ENCODE peak calls at places on chromosomes 2 and 18, in eight cellular contexts. One of them, this sample, is unnamed.

GRCh38 chr2:168233166-168233565 is 14.2 kb downstream of the STK39 start:
- DNase-seq in K562: no peak
- DNase-seq in HepG2: no peak
- DNase-seq in HCT116: no peak
- DNase-seq in sigmoid colon: no peak
- DNase-seq in spleen: no peak
- DNase-seq in endothelial cell of umbilical vein: no peak
- DNase-seq in breast epithelium: no peak
- DNase-seq in this sample: no peak

GRCh38 chr2:144834954-144835633 is 315.2 kb upstream of the ZEB2 start:
- DNase-seq in K562: peak; percentile 6
- DNase-seq in HepG2: no peak
- DNase-seq in HCT116: no peak
- DNase-seq in sigmoid colon: peak; percentile 68
- DNase-seq in spleen: no peak
- DNase-seq in endothelial cell of umbilical vein: peak; percentile 40
- DNase-seq in breast epithelium: no peak
- DNase-seq in this sample: no peak

GRCh38 chr18:58416704-58417683 is 211.9 kb downstream of the ALPK2 start:
- DNase-seq in K562: no peak
- DNase-seq in HepG2: peak; percentile 70
- DNase-seq in HCT116: no peak
- DNase-seq in sigmoid colon: no peak
- DNase-seq in spleen: no peak
- DNase-seq in endothelial cell of umbilical vein: no peak
- DNase-seq in breast epithelium: no peak
- DNase-seq in this sample: no peak

GRCh38 chr2:71545572-71546274 is 92.4 kb downstream of the DYSF start:
- DNase-seq in K562: peak; percentile 65
- DNase-seq in HepG2: peak; percentile 64
- DNase-seq in HCT116: peak; percentile 57
- DNase-seq in sigmoid colon: peak; percentile 70
- DNase-seq in spleen: peak; percentile 70
- DNase-seq in endothelial cell of umbilical vein: peak; percentile 74
- DNase-seq in breast epithelium: peak; percentile 31
- DNase-seq in this sample: peak; percentile 36

GRCh38 chr2:10883880-10884529 is 27.7 kb upstream of the KCNF1 start:
- DNase-seq in K562: no peak
- DNase-seq in HepG2: no peak
- DNase-seq in HCT116: no peak
- DNase-seq in sigmoid colon: no peak
- DNase-seq in spleen: no peak
- DNase-seq in endothelial cell of umbilical vein: no peak
- DNase-seq in breast epithelium: no peak
- DNase-seq in this sample: no peak

GRCh38 chr2:183063083-183063482 is 15.5 kb upstream of the DUSP19 start:
- DNase-seq in K562: no peak
- DNase-seq in HepG2: no peak
- DNase-seq in HCT116: no peak
- DNase-seq in sigmoid colon: no peak
- DNase-seq in spleen: no peak
- DNase-seq in endothelial cell of umbilical vein: peak; percentile 42
- DNase-seq in breast epithelium: no peak
- DNase-seq in this sample: no peak

GRCh38 chr2:238921259-238921658 is 73.4 kb downstream of the TWIST2 start:
- DNase-seq in K562: no peak
- DNase-seq in HepG2: no peak
- DNase-seq in HCT116: no peak
- DNase-seq in sigmoid colon: peak; percentile 36
- DNase-seq in spleen: peak; percentile 39
- DNase-seq in endothelial cell of umbilical vein: no peak
- DNase-seq in breast epithelium: no peak
- DNase-seq in this sample: no peak

GRCh38 chr2:181138816-181139215 is 158.4 kb downstream of the UBE2E3 start:
- DNase-seq in K562: no peak
- DNase-seq in HepG2: no peak
- DNase-seq in HCT116: no peak
- DNase-seq in sigmoid colon: no peak
- DNase-seq in spleen: no peak
- DNase-seq in endothelial cell of umbilical vein: no peak
- DNase-seq in breast epithelium: no peak
- DNase-seq in this sample: no peak

GRCh38 chr18:64134044-64134757 is 14.7 kb downstream of the LINC00305 start:
- DNase-seq in K562: no peak
- DNase-seq in HepG2: no peak
- DNase-seq in HCT116: no peak
- DNase-seq in sigmoid colon: no peak
- DNase-seq in spleen: no peak
- DNase-seq in endothelial cell of umbilical vein: no peak
- DNase-seq in breast epithelium: no peak
- DNase-seq in this sample: no peak

GRCh38 chr2:237896507-237896892 is 37.1 kb downstream of the RAMP1 start:
- DNase-seq in K562: no peak
- DNase-seq in HepG2: no peak
- DNase-seq in HCT116: no peak
- DNase-seq in sigmoid colon: no peak
- DNase-seq in spleen: no peak
- DNase-seq in endothelial cell of umbilical vein: no peak
- DNase-seq in breast epithelium: no peak
- DNase-seq in this sample: no peak

GRCh38 chr2:236676131-236676873 is 106.7 kb downstream of the ACKR3 start:
- DNase-seq in K562: no peak
- DNase-seq in HepG2: no peak
- DNase-seq in HCT116: no peak
- DNase-seq in sigmoid colon: no peak
- DNase-seq in spleen: no peak
- DNase-seq in endothelial cell of umbilical vein: no peak
- DNase-seq in breast epithelium: no peak
- DNase-seq in this sample: no peak

GRCh38 chr18:48933578-48934399 is 17.0 kb downstream of the SMAD7 start:
- DNase-seq in K562: no peak
- DNase-seq in HepG2: no peak
- DNase-seq in HCT116: no peak
- DNase-seq in sigmoid colon: no peak
- DNase-seq in spleen: peak; percentile 82
- DNase-seq in endothelial cell of umbilical vein: peak; percentile 63
- DNase-seq in breast epithelium: no peak
- DNase-seq in this sample: no peak

GRCh38 chr18:37403100-37403781 is 162.4 kb downstream of the CELF4 start:
- DNase-seq in K562: no peak
- DNase-seq in HepG2: no peak
- DNase-seq in HCT116: no peak
- DNase-seq in sigmoid colon: no peak
- DNase-seq in spleen: peak; percentile 68
- DNase-seq in endothelial cell of umbilical vein: no peak
- DNase-seq in breast epithelium: no peak
- DNase-seq in this sample: no peak

GRCh38 chr2:84879595-84880394 is 1.1 kb downstream of the TRABD2A start:
- DNase-seq in K562: no peak
- DNase-seq in HepG2: no peak
- DNase-seq in HCT116: no peak
- DNase-seq in sigmoid colon: no peak
- DNase-seq in spleen: peak; percentile 87
- DNase-seq in endothelial cell of umbilical vein: no peak
- DNase-seq in breast epithelium: no peak
- DNase-seq in this sample: peak; percentile 46

GRCh38 chr2:231369580-231370428 is 25.7 kb upstream of the B3GNT7 start:
- DNase-seq in K562: no peak
- DNase-seq in HepG2: no peak
- DNase-seq in HCT116: no peak
- DNase-seq in sigmoid colon: no peak
- DNase-seq in spleen: peak; percentile 59
- DNase-seq in endothelial cell of umbilical vein: no peak
- DNase-seq in breast epithelium: no peak
- DNase-seq in this sample: no peak

GRCh38 chr2:101264360-101264939 is 11.8 kb downstream of the CNOT11 start:
- DNase-seq in K562: no peak
- DNase-seq in HepG2: no peak
- DNase-seq in HCT116: no peak
- DNase-seq in sigmoid colon: no peak
- DNase-seq in spleen: no peak
- DNase-seq in endothelial cell of umbilical vein: peak; percentile 41
- DNase-seq in breast epithelium: no peak
- DNase-seq in this sample: no peak

GRCh38 chr2:28583899-28584553 is 88.2 kb downstream of the PLB1 start:
- DNase-seq in K562: peak; percentile 82
- DNase-seq in HepG2: peak; percentile 74
- DNase-seq in HCT116: peak; percentile 80
- DNase-seq in sigmoid colon: peak; percentile 93
- DNase-seq in spleen: no peak
- DNase-seq in endothelial cell of umbilical vein: peak; percentile 98
- DNase-seq in breast epithelium: no peak
- DNase-seq in this sample: peak; percentile 50

GRCh38 chr2:158962074-158962473 is 6.4 kb upstream of the TANC1 start:
- DNase-seq in K562: no peak
- DNase-seq in HepG2: no peak
- DNase-seq in HCT116: no peak
- DNase-seq in sigmoid colon: no peak
- DNase-seq in spleen: no peak
- DNase-seq in endothelial cell of umbilical vein: no peak
- DNase-seq in breast epithelium: no peak
- DNase-seq in this sample: no peak

GRCh38 chr2:158967114-158967730 is 1.2 kb upstream of the TANC1 start:
- DNase-seq in K562: no peak
- DNase-seq in HepG2: no peak
- DNase-seq in HCT116: no peak
- DNase-seq in sigmoid colon: no peak
- DNase-seq in spleen: no peak
- DNase-seq in endothelial cell of umbilical vein: no peak
- DNase-seq in breast epithelium: no peak
- DNase-seq in this sample: peak; percentile 17

GRCh38 chr2:158966321-158966720 is 2.1 kb upstream of the TANC1 start:
- DNase-seq in K562: no peak
- DNase-seq in HepG2: no peak
- DNase-seq in HCT116: no peak
- DNase-seq in sigmoid colon: no peak
- DNase-seq in spleen: no peak
- DNase-seq in endothelial cell of umbilical vein: no peak
- DNase-seq in breast epithelium: no peak
- DNase-seq in this sample: no peak

GRCh38 chr2:158965731-158966130 is 2.7 kb upstream of the TANC1 start:
- DNase-seq in K562: no peak
- DNase-seq in HepG2: no peak
- DNase-seq in HCT116: no peak
- DNase-seq in sigmoid colon: no peak
- DNase-seq in spleen: no peak
- DNase-seq in endothelial cell of umbilical vein: no peak
- DNase-seq in breast epithelium: no peak
- DNase-seq in this sample: no peak

DNA sequence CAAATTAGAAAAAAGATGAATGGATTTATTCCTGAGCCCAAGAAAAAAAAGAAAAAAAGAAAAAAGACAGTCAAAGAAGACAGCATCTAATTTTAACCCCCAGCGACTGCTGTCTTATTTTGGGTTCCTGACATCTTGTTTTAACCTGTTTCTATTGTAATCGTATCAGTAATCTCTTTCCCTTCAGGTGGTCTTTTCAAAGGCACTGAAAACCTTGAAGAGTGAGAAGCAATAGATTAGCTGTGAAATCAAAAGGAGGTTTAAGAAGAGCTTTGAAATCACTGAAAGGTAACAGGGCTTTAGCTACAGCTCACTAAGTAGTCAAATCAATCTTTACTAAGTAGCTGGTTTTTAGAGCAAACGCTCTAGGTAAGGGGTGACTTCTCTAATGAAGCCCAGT is 5.4 kb upstream of the TANC1 start:
- DNase-seq in K562: no peak
- DNase-seq in HepG2: no peak
- DNase-seq in HCT116: no peak
- DNase-seq in sigmoid colon: no peak
- DNase-seq in spleen: no peak
- DNase-seq in endothelial cell of umbilical vein: no peak
- DNase-seq in breast epithelium: no peak
- DNase-seq in this sample: no peak
- TF ChIP-seq POLR2AphosphoS5 in K562: no peak
- TF ChIP-seq POLR2AphosphoS5 in HepG2: no peak
- TF ChIP-seq POLR2AphosphoS5 in HCT116: no peak
- TF ChIP-seq POLR2AphosphoS5 in sigmoid colon: no peak
- TF ChIP-seq POLR2AphosphoS5 in spleen: no peak
- TF ChIP-seq POLR2AphosphoS5 in endothelial cell of umbilical vein: no peak
- TF ChIP-seq POLR2AphosphoS5 in breast epithelium: no peak
- TF ChIP-seq POLR2AphosphoS5 in this sample: no peak

GRCh38 chr2:233199870-233200269 is 51.6 kb upstream of the ATG16L1 start:
- DNase-seq in K562: no peak
- DNase-seq in HepG2: no peak
- DNase-seq in HCT116: no peak
- DNase-seq in sigmoid colon: no peak
- DNase-seq in spleen: no peak
- DNase-seq in endothelial cell of umbilical vein: no peak
- DNase-seq in breast epithelium: no peak
- DNase-seq in this sample: no peak
- TF ChIP-seq POLR2A in K562: no peak
- TF ChIP-seq POLR2A in HepG2: no peak
- TF ChIP-seq POLR2A in HCT116: no peak
- TF ChIP-seq POLR2A in sigmoid colon: no peak
- TF ChIP-seq POLR2A in spleen: no peak
- TF ChIP-seq POLR2A in endothelial cell of umbilical vein: no peak
- TF ChIP-seq POLR2A in breast epithelium: no peak
- TF ChIP-seq POLR2A in this sample: no peak

GRCh38 chr18:61829108-61829507 is 63.7 kb downstream of the RNF152 start:
- DNase-seq in K562: no peak
- DNase-seq in HepG2: no peak
- DNase-seq in HCT116: no peak
- DNase-seq in sigmoid colon: no peak
- DNase-seq in spleen: no peak
- DNase-seq in endothelial cell of umbilical vein: no peak
- DNase-seq in breast epithelium: no peak
- DNase-seq in this sample: no peak
- H3K4me1 ChIP-seq in K562: no peaks in the 10 kb centered on the region
- H3K4me1 ChIP-seq in HepG2: no peaks in the 10 kb centered on the region
- H3K4me1 ChIP-seq in HCT116: no peaks in the 10 kb centered on the region
- H3K4me1 ChIP-seq in sigmoid colon: no peaks in the 10 kb centered on the region
- H3K4me1 ChIP-seq in spleen: peaks cover 17% of the 10 kb centered on the region
- H3K4me1 ChIP-seq in endothelial cell of umbilical vein: peaks cover 39% of the 10 kb centered on the region
- H3K4me1 ChIP-seq in breast epithelium: no peaks in the 10 kb centered on the region
- H3K4me1 ChIP-seq in this sample: peaks cover 8% of the 10 kb centered on the region

GRCh38 chr2:174007010-174007409 is 41.8 kb upstream of the SP3 start:
- DNase-seq in K562: no peak
- DNase-seq in HepG2: no peak
- DNase-seq in HCT116: no peak
- DNase-seq in sigmoid colon: no peak
- DNase-seq in spleen: no peak
- DNase-seq in endothelial cell of umbilical vein: no peak
- DNase-seq in breast epithelium: no peak
- DNase-seq in this sample: no peak

GRCh38 chr2:174005801-174006419 is 40.7 kb upstream of the SP3 start:
- DNase-seq in K562: no peak
- DNase-seq in HepG2: no peak
- DNase-seq in HCT116: no peak
- DNase-seq in sigmoid colon: no peak
- DNase-seq in spleen: no peak
- DNase-seq in endothelial cell of umbilical vein: no peak
- DNase-seq in breast epithelium: no peak
- DNase-seq in this sample: no peak

GRCh38 chr2:174003635-174004310 is 38.6 kb upstream of the SP3 start:
- DNase-seq in K562: no peak
- DNase-seq in HepG2: peak; percentile 64
- DNase-seq in HCT116: no peak
- DNase-seq in sigmoid colon: no peak
- DNase-seq in spleen: no peak
- DNase-seq in endothelial cell of umbilical vein: no peak
- DNase-seq in breast epithelium: no peak
- DNase-seq in this sample: no peak

GRCh38 chr2:174004311-174004695 is 39.1 kb upstream of the SP3 start:
- DNase-seq in K562: no peak
- DNase-seq in HepG2: no peak
- DNase-seq in HCT116: no peak
- DNase-seq in sigmoid colon: no peak
- DNase-seq in spleen: no peak
- DNase-seq in endothelial cell of umbilical vein: no peak
- DNase-seq in breast epithelium: no peak
- DNase-seq in this sample: no peak

GRCh38 chr2:174004900-174005605 is 39.9 kb upstream of the SP3 start:
- DNase-seq in K562: no peak
- DNase-seq in HepG2: no peak
- DNase-seq in HCT116: no peak
- DNase-seq in sigmoid colon: peak; percentile 76
- DNase-seq in spleen: no peak
- DNase-seq in endothelial cell of umbilical vein: no peak
- DNase-seq in breast epithelium: no peak
- DNase-seq in this sample: no peak
- TF ChIP-seq POLR2AphosphoS5 in K562: no peak
- TF ChIP-seq POLR2AphosphoS5 in HepG2: no peak
- TF ChIP-seq POLR2AphosphoS5 in HCT116: no peak
- TF ChIP-seq POLR2AphosphoS5 in sigmoid colon: no peak
- TF ChIP-seq POLR2AphosphoS5 in spleen: no peak
- TF ChIP-seq POLR2AphosphoS5 in endothelial cell of umbilical vein: no peak
- TF ChIP-seq POLR2AphosphoS5 in breast epithelium: no peak
- TF ChIP-seq POLR2AphosphoS5 in this sample: no peak